ENCODE peak calls at places on chromosomes 6 and 20, in four cellular contexts. One of them, this sample, is unnamed.

GRCh38 chr6:8027965-8028651 is 36.1 kb downstream of the BLOC1S5 start:
- DNase-seq in GM12878: no peak
- DNase-seq in HepG2: no peak
- DNase-seq in K562: no peak
- DNase-seq in this sample: no peak

GRCh38 chr6:98834060-98835031 is at the start of gene POU3F2:
- DNase-seq in GM12878: no peak
- DNase-seq in HepG2: peak
- DNase-seq in K562: peak
- DNase-seq in this sample: peak

GRCh38 chr6:10510592-10511367 is 10.4 kb upstream of the GCNT2 start:
- DNase-seq in K562: peak
- DNase-seq in GM12878: no peak
- DNase-seq in HepG2: peak
- DNase-seq in this sample: peak

GRCh38 chr20:53763707-53764415 is 170.2 kb upstream of the ZNF217 start:
- DNase-seq in K562: peak
- DNase-seq in GM12878: no peak
- DNase-seq in HepG2: peak
- DNase-seq in this sample: peak

GRCh38 chr6:36266913-36267644 is 2.8 kb upstream of the PNPLA1 start:
- DNase-seq in GM12878: no peak
- DNase-seq in HepG2: no peak
- DNase-seq in K562: no peak
- DNase-seq in this sample: no peak

GRCh38 chr6:71404145-71404966 is 115.7 kb downstream of the OGFRL1 start:
- DNase-seq in GM12878: no peak
- DNase-seq in K562: no peak
- DNase-seq in HepG2: peak
- DNase-seq in this sample: no peak

GRCh38 chr6:70673601-70674000 is 5.9 kb downstream of the SMAP1 start:
- DNase-seq in GM12878: no peak
- DNase-seq in K562: peak
- DNase-seq in HepG2: no peak
- DNase-seq in this sample: no peak

GRCh38 chr20:37516697-37517370 is 4.2 kb upstream of the NNAT start:
- DNase-seq in GM12878: no peak
- DNase-seq in K562: no peak
- DNase-seq in HepG2: no peak
- DNase-seq in this sample: no peak

GRCh38 chr20:3276400-3277015 is 37.5 kb upstream of the SLC4A11 start:
- DNase-seq in HepG2: peak
- DNase-seq in K562: peak
- DNase-seq in GM12878: no peak
- DNase-seq in this sample: peak

GRCh38 chr6:25309886-25310285 is 30.7 kb downstream of the CARMIL1 start:
- DNase-seq in K562: no peak
- DNase-seq in HepG2: no peak
- DNase-seq in GM12878: no peak
- DNase-seq in this sample: no peak

GRCh38 chr20:59159822-59160740 is 3.5 kb upstream of the ZNF831 start:
- DNase-seq in GM12878: no peak
- DNase-seq in K562: no peak
- DNase-seq in HepG2: no peak
- DNase-seq in this sample: no peak

GRCh38 chr6:7730852-7731251 is 5.0 kb downstream of the BMP6 start:
- DNase-seq in K562: no peak
- DNase-seq in GM12878: no peak
- DNase-seq in HepG2: peak
- DNase-seq in this sample: peak

GRCh38 chr6:120826253-120826652 is 508.0 kb downstream of the TBC1D32 start:
- DNase-seq in HepG2: peak
- DNase-seq in GM12878: no peak
- DNase-seq in K562: peak
- DNase-seq in this sample: peak

GRCh38 chr20:57061058-57061900 is 205.2 kb downstream of the BMP7 start:
- DNase-seq in HepG2: no peak
- DNase-seq in GM12878: no peak
- DNase-seq in K562: peak
- DNase-seq in this sample: peak

GRCh38 chr6:127032971-127033370 is 85.5 kb upstream of the RSPO3 start:
- DNase-seq in HepG2: no peak
- DNase-seq in K562: no peak
- DNase-seq in GM12878: no peak
- DNase-seq in this sample: no peak

GRCh38 chr20:46084805-46085792 is 4.7 kb downstream of the NCOA5 start:
- DNase-seq in GM12878: no peak
- DNase-seq in K562: peak
- DNase-seq in HepG2: peak
- DNase-seq in this sample: peak
- TF ChIP-seq POLR2AphosphoS2 in GM12878: no peak
- TF ChIP-seq POLR2AphosphoS2 in K562: no peak
- TF ChIP-seq POLR2AphosphoS2 in HepG2: no peak
- TF ChIP-seq POLR2AphosphoS2 in this sample: no peak

GRCh38 chr6:135567375-135568083 is 70.0 kb upstream of the AHI1 start:
- DNase-seq in GM12878: no peak
- DNase-seq in K562: no peak
- DNase-seq in HepG2: no peak
- DNase-seq in this sample: no peak
- TF ChIP-seq POLR2AphosphoS2 in GM12878: no peak
- TF ChIP-seq POLR2AphosphoS2 in K562: no peak
- TF ChIP-seq POLR2AphosphoS2 in HepG2: no peak
- TF ChIP-seq POLR2AphosphoS2 in this sample: no peak

DNA sequence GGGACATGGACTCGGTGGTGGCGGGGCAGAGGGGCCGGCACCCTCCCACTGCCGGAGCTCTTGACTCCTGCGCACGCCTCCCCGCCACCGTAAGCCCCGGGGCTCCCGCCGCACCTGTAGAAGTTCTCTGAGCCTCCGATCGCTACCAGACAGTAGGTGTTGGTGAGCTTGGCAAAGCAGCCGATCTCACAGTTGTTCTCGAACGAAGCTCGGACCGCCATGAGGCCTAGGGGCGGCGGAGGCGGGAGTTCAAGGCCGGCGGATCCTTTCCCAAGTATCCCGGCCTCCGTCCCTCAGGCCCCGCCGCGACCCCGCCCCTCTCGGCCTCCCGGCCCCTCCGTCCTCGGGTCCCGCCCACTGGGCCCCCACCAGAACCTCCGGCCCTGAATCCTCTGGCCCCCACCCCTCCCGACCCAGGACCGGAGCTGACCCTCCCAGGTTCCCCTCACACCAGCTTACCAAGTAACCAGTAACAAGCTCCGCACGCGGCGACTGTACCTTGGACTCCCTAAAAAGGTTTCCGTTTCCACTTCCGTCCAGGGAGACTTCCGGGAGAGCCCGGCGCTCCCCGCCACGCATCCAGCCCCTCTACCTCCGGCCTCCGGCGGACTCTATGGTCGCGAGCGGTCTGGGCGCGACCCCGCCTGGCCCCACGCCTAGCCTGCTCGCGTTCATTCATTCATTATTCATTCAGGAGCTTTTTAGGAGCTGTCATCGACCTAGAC is at the start of gene EIF6:
- DNase-seq in GM12878: peak
- DNase-seq in K562: peak
- DNase-seq in HepG2: peak
- DNase-seq in this sample: peak
- TF ChIP-seq POLR2AphosphoS2 in GM12878: peak
- TF ChIP-seq POLR2AphosphoS2 in K562: no peak
- TF ChIP-seq POLR2AphosphoS2 in HepG2: peak
- TF ChIP-seq POLR2AphosphoS2 in this sample: no peak

GRCh38 chr6:56999049-56999448 is 44.1 kb downstream of the BEND6 start:
- DNase-seq in GM12878: no peak
- DNase-seq in HepG2: no peak
- DNase-seq in K562: no peak
- DNase-seq in this sample: no peak

GRCh38 chr6:56995347-56995746 is 40.4 kb downstream of the BEND6 start:
- DNase-seq in GM12878: no peak
- DNase-seq in HepG2: peak
- DNase-seq in K562: no peak
- DNase-seq in this sample: peak

GRCh38 chr6:56992053-56992452 is 37.1 kb downstream of the BEND6 start:
- DNase-seq in GM12878: no peak
- DNase-seq in HepG2: no peak
- DNase-seq in K562: no peak
- DNase-seq in this sample: no peak

GRCh38 chr6:56992703-56993102 is 37.8 kb downstream of the BEND6 start:
- DNase-seq in GM12878: no peak
- DNase-seq in HepG2: no peak
- DNase-seq in K562: no peak
- DNase-seq in this sample: no peak

DNA sequence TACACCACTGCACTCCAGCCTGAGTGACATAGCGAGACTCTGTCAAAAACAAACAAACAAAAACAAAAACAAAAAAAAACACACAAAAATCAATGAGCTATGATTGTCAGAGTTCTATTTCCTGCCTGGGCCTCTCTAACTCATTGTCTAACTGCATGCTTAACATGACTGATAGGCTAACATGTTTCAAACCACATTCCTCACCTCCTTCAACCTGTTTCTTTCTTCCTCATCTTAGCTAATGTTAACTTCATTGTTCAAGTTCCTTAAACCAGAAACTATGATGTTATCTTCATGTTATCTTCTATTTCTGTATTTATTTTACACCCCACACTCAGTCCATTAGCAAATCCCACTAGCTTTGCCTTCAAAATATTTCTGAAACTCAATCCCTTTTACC is 41.5 kb downstream of the BEND6 start:
- DNase-seq in HepG2: no peak
- DNase-seq in GM12878: no peak
- DNase-seq in K562: no peak
- DNase-seq in this sample: no peak
- TF ChIP-seq POLR2AphosphoS2 in HepG2: no peak
- TF ChIP-seq POLR2AphosphoS2 in GM12878: no peak
- TF ChIP-seq POLR2AphosphoS2 in K562: no peak
- TF ChIP-seq POLR2AphosphoS2 in this sample: no peak

GRCh38 chr6:119036076-119036475 is 42.4 kb downstream of the FAM184A start:
- DNase-seq in GM12878: no peak
- DNase-seq in HepG2: no peak
- DNase-seq in K562: no peak
- DNase-seq in this sample: no peak

GRCh38 chr6:119034827-119035458 is 43.5 kb downstream of the FAM184A start:
- DNase-seq in HepG2: peak
- DNase-seq in K562: no peak
- DNase-seq in GM12878: no peak
- DNase-seq in this sample: no peak

GRCh38 chr6:119030759-119031158 is 47.7 kb downstream of the FAM184A start:
- DNase-seq in K562: no peak
- DNase-seq in HepG2: no peak
- DNase-seq in GM12878: no peak
- DNase-seq in this sample: no peak

GRCh38 chr6:119035459-119035858 is 43.0 kb downstream of the FAM184A start:
- DNase-seq in GM12878: no peak
- DNase-seq in K562: peak
- DNase-seq in HepG2: no peak
- DNase-seq in this sample: no peak

DNA sequence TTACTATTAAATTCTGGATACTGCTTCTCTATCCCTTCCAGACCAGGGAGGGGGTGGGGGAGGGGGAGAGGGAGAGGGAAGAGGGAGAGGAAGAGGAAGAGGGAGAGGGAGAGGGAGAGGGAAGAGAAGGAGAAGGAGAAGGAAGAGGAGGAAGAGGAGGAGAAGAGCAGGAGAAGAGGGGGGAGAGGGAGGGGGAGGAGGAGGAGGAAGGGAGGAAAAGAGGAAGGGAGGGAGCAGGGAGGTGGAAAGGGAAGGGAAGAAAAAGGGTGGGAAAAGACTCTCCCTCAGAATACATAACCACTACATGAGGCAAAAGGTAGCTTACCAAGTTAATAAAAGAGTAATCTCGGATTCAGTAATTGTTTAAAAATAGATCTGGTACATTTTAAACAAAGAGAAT is 46.0 kb downstream of the FAM184A start:
- DNase-seq in K562: no peak
- DNase-seq in HepG2: no peak
- DNase-seq in GM12878: no peak
- DNase-seq in this sample: no peak
- TF ChIP-seq POLR2AphosphoS2 in K562: no peak
- TF ChIP-seq POLR2AphosphoS2 in HepG2: no peak
- TF ChIP-seq POLR2AphosphoS2 in GM12878: no peak
- TF ChIP-seq POLR2AphosphoS2 in this sample: no peak

GRCh38 chr6:4108561-4109093 is 26.7 kb downstream of the ECI2 start:
- DNase-seq in HepG2: no peak
- DNase-seq in GM12878: no peak
- DNase-seq in K562: peak
- DNase-seq in this sample: no peak

GRCh38 chr6:4105980-4106536 is 27.1 kb upstream of the FAM217A start:
- DNase-seq in HepG2: peak
- DNase-seq in GM12878: no peak
- DNase-seq in K562: no peak
- DNase-seq in this sample: no peak

GRCh38 chr6:4103929-4104328 is 25.0 kb upstream of the FAM217A start:
- DNase-seq in K562: no peak
- DNase-seq in HepG2: no peak
- DNase-seq in GM12878: no peak
- DNase-seq in this sample: no peak

GRCh38 chr6:4112366-4112765 is 23.0 kb downstream of the ECI2 start:
- DNase-seq in K562: no peak
- DNase-seq in GM12878: no peak
- DNase-seq in HepG2: no peak
- DNase-seq in this sample: no peak

GRCh38 chr6:4107873-4108272 is 27.5 kb downstream of the ECI2 start:
- DNase-seq in K562: no peak
- DNase-seq in GM12878: no peak
- DNase-seq in HepG2: peak
- DNase-seq in this sample: no peak
- TF ChIP-seq POLR2AphosphoS2 in K562: no peak
- TF ChIP-seq POLR2AphosphoS2 in GM12878: no peak
- TF ChIP-seq POLR2AphosphoS2 in HepG2: no peak
- TF ChIP-seq POLR2AphosphoS2 in this sample: no peak

GRCh38 chr20:9886227-9886626 is 47.4 kb upstream of the PAK5 start:
- DNase-seq in HepG2: no peak
- DNase-seq in GM12878: no peak
- DNase-seq in K562: no peak
- DNase-seq in this sample: no peak

GRCh38 chr20:9884061-9884460 is 45.2 kb upstream of the PAK5 start:
- DNase-seq in GM12878: no peak
- DNase-seq in HepG2: no peak
- DNase-seq in K562: no peak
- DNase-seq in this sample: no peak

GRCh38 chr20:9889270-9889981 is 50.5 kb upstream of the PAK5 start:
- DNase-seq in HepG2: peak
- DNase-seq in K562: no peak
- DNase-seq in GM12878: peak
- DNase-seq in this sample: no peak

GRCh38 chr20:9884666-9885065 is 45.8 kb upstream of the PAK5 start:
- DNase-seq in K562: no peak
- DNase-seq in GM12878: no peak
- DNase-seq in HepG2: no peak
- DNase-seq in this sample: no peak
- TF ChIP-seq POLR2AphosphoS2 in K562: no peak
- TF ChIP-seq POLR2AphosphoS2 in GM12878: no peak
- TF ChIP-seq POLR2AphosphoS2 in HepG2: no peak
- TF ChIP-seq POLR2AphosphoS2 in this sample: no peak

This sample was measured in A549.